ENCODE peak calls at places on chromosomes 5 and 9, in five cellular contexts. I, L, S, C and X are unnamed samples.

GRCh38 chr5:134174841-134175839 is 1.6 kb downstream of the SKP1 start:
- DNase-seq in I (no peak), L (peak; percentile 65), S (no peak), C (no peak), X (peak; percentile 22)

GRCh38 chr5:121366515-121366914 is 485.2 kb upstream of the FTMT start:
- DNase-seq in I (no peak), L (peak; percentile 45), S (no peak), C (no peak), X (peak; percentile 48)

GRCh38 chr5:38316544-38317224 is 58.3 kb downstream of the EGFLAM start:
- DNase-seq in I (peak; percentile 45), L (peak; percentile 37), S (no peak), C (no peak), X (peak; percentile 57)

GRCh38 chr5:51860532-51861018 is 477.3 kb downstream of the ISL1 start:
- DNase-seq in I (no peak), L (no peak), S (no peak), C (no peak), X (no peak)

GRCh38 chr5:61280766-61281427 is 51.2 kb upstream of the ZSWIM6 start:
- DNase-seq in I (no peak), L (no peak), S (no peak), C (no peak), X (no peak)

GRCh38 chr9:35518212-35518917 is 28.5 kb downstream of the RUSC2 start:
- DNase-seq in I (no peak), L (peak; percentile 88), S (no peak), C (no peak), X (peak; percentile 96)

GRCh38 chr5:78600656-78601452 is 47.7 kb downstream of the LHFPL2 start:
- DNase-seq in I (no peak), L (peak; percentile 80), S (no peak), C (no peak), X (peak; percentile 29)

GRCh38 chr9:75282047-75282446 is 193.7 kb downstream of the OSTF1 start:
- DNase-seq in I (no peak), L (no peak), S (no peak), C (no peak), X (no peak)

GRCh38 chr9:34578241-34579096 is 11.1 kb downstream of the CNTFR start:
- DNase-seq in I (no peak), L (peak; percentile 31), S (no peak), C (no peak), X (no peak)

GRCh38 chr5:68924490-68925145 is 169.2 kb upstream of the SLC30A5 start:
- DNase-seq in I (no peak), L (peak; percentile 46), S (no peak), C (no peak), X (peak; percentile 45)